ENCODE peak calls at places on chromosomes 3 and 15, in six cellular contexts. D, J, G, K, O and S are unnamed samples.

GRCh38 chr3:146504546-146505197 is 35.3 kb upstream of the PLSCR2 start:
- DNase-seq in O (no peak), D (no peak), J (no peak), G (no peak), K (no peak), S (no peak)

GRCh38 chr3:170622369-170623159 is 36.7 kb upstream of the SLC7A14 start:
- DNase-seq in O (no peak), K (peak; percentile 16), J (peak; percentile 80), G (peak; percentile 99), D (no peak), S (no peak)

GRCh38 chr3:74469713-74470112 is 144.7 kb downstream of the CNTN3 start:
- DNase-seq in J (no peak), K (no peak), G (no peak), O (no peak), D (no peak), S (no peak)

GRCh38 chr3:33360136-33360825 is 79.9 kb downstream of the UBP1 start:
- DNase-seq in G (peak; percentile 79), D (no peak), J (no peak), K (no peak), O (no peak), S (peak; percentile 71)

GRCh38 chr15:92384391-92384790 is 9.3 kb upstream of the ST8SIA2 start:
- DNase-seq in D (no peak), J (no peak), K (no peak), O (no peak), G (no peak), S (no peak)

GRCh38 chr3:151135548-151136337 is 50.3 kb downstream of the MED12L start:
- DNase-seq in K (no peak), J (no peak), O (peak; percentile 57), D (no peak), G (no peak), S (no peak)

GRCh38 chr15:84400820-84401219 is 165.2 kb downstream of the GOLGA6L4 start:
- DNase-seq in D (peak; percentile 13), G (no peak), O (no peak), K (no peak), J (peak; percentile 4), S (no peak)

GRCh38 chr15:42276762-42277161 is 3.5 kb upstream of the TMEM87A start:
- DNase-seq in D (no peak), O (no peak), G (no peak), K (no peak), J (no peak), S (no peak)

GRCh38 chr3:65497846-65498245 is 540.9 kb downstream of the MAGI1 start:
- DNase-seq in D (no peak), K (no peak), O (no peak), J (no peak), G (no peak), S (no peak)

GRCh38 chr15:95918525-95918924 is 412.0 kb upstream of the NR2F2 start:
- DNase-seq in J (no peak), O (no peak), K (no peak), G (no peak), D (no peak), S (no peak)

GRCh38 chr3:78645628-78646310 is 1122.0 kb downstream of the ROBO1 start:
- DNase-seq in D (no peak), J (no peak), K (peak; percentile 22), O (no peak), G (peak; percentile 81), S (peak; percentile 46)

GRCh38 chr3:126936853-126937395 is 46.0 kb upstream of the PLXNA1 start:
- DNase-seq in G (no peak), D (no peak), O (no peak), K (no peak), J (no peak), S (no peak)

GRCh38 chr3:119427669-119428068 is 35.7 kb downstream of the TMEM39A start:
- DNase-seq in J (no peak), K (no peak), D (no peak), G (no peak), O (no peak), S (no peak)

GRCh38 chr3:157914882-157915281 is 191.3 kb downstream of the SHOX2 start:
- DNase-seq in O (no peak), K (no peak), J (no peak), D (no peak), G (no peak), S (no peak)

GRCh38 chr15:44207643-44208042 is 12.6 kb upstream of the FRMD5 start:
- DNase-seq in K (peak; percentile 49), G (peak; percentile 84), J (no peak), D (no peak), O (no peak), S (peak; percentile 46)

GRCh38 chr15:48775556-48775955 is 35.3 kb downstream of the CEP152 start:
- DNase-seq in O (no peak), K (no peak), G (no peak), D (no peak), J (no peak), S (no peak)

GRCh38 chr3:117995795-117996194 is 1038.9 kb downstream of the IGSF11 start:
- DNase-seq in G (peak; percentile 26), D (no peak), K (no peak), J (no peak), O (no peak), S (no peak)

GRCh38 chr3:147618636-147619035 is 209.5 kb downstream of the ZIC1 start:
- DNase-seq in G (no peak), O (no peak), J (no peak), D (no peak), K (no peak), S (no peak)

GRCh38 chr3:32226875-32227500 is 11.5 kb upstream of the CMTM8 start:
- DNase-seq in D (no peak), G (peak; percentile 30), J (no peak), O (no peak), K (no peak), S (peak; percentile 15)

GRCh38 chr15:100043069-100043641 is 298.6 kb downstream of the ADAMTS17 start:
- DNase-seq in K (peak; percentile 67), D (no peak), G (peak; percentile 57), O (no peak), J (no peak), S (peak; percentile 63)

GRCh38 chr3:52256622-52257021 is 11.1 kb downstream of the PPM1M start:
- DNase-seq in O (no peak), K (no peak), D (peak; percentile 43), J (no peak), G (no peak), S (no peak)

GRCh38 chr3:141458937-141459510 is 27.8 kb upstream of the RASA2 start:
- DNase-seq in K (no peak), G (no peak), O (no peak), J (no peak), D (no peak), S (no peak)

GRCh38 chr3:161915283-161915682 is 418.7 kb downstream of the OTOL1 start:
- DNase-seq in K (no peak), D (no peak), O (no peak), J (no peak), G (no peak), S (no peak)

GRCh38 chr3:107644631-107645030 is 121.9 kb downstream of the BBX start:
- DNase-seq in D (no peak), K (no peak), J (no peak), O (no peak), G (peak; percentile 31), S (no peak)

GRCh38 chr3:166195808-166196207 is 358.6 kb upstream of the BCHE start:
- DNase-seq in K (no peak), O (no peak), D (no peak), J (no peak), G (peak; percentile 4), S (peak; percentile 38)

GRCh38 chr15:41969851-41970431 is 2.4 kb downstream of the EHD4 start:
- DNase-seq in D (no peak), O (no peak), J (no peak), K (no peak), G (no peak), S (no peak)

GRCh38 chr3:138479355-138479964 is 45.0 kb downstream of the ESYT3 start:
- DNase-seq in O (no peak), G (peak; percentile 46), K (no peak), D (no peak), J (peak; percentile 70), S (no peak)

GRCh38 chr15:81297580-81298575 is 26.1 kb downstream of the STARD5 start:
- DNase-seq in D (no peak), J (no peak), O (no peak), K (no peak), G (no peak), S (no peak)
- H3K27ac ChIP-seq in D (peak overlapping the region; percentile 29), J (no peak overlapping the region), O (no peak overlapping the region), K (peak overlapping the region; percentile 76), G (no peak overlapping the region), S (no peak overlapping the region)

DNA sequence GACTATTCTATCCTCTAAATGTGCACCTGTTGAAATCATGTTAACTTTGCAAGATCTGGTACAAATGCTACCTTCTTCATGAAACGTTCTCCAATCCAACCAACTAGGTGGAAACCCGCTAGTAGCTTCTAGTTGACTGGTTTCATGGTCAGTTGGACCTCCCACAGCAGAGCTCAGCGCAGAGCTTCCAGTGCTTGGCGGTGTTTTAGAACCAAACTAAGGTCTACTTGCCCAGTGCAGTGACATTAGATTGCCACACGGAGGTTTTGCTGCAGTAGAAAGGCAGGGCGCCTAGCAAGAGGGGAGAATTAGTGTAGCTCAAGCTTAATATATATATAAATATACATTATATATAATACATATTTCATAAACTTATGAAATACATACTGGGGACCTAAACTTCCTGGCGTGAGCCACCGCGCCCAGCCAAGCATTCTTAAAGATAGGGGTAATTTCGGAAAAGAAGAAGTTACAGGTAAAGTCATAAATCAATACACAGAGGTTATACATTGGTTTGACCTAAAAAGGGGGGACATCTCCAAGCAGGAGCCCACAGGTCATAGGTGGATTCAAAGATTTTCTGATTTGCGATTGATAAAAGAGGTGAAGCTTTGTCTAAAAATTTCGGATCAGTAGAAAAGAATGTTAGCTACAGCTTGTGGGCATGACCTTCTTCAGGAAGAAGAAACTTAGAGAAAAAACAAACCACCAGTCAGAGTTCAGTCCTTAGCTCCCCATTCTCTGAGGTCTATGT is 2.0 kb upstream of the OXSR1 start:
- DNase-seq in K (no peak), G (no peak), D (no peak), O (no peak), J (no peak), S (no peak)
- TF ChIP-seq CTCF in K (no peak), G (no peak), D (no peak), O (no peak), J (no peak), S (no peak)

GRCh38 chr3:39529551-39529950 is 62.1 kb downstream of the MOBP start:
- DNase-seq in G (no peak), J (no peak), K (no peak), D (no peak), O (no peak), S (no peak)

GRCh38 chr3:39533226-39533625 is 65.7 kb downstream of the MOBP start:
- DNase-seq in O (no peak), J (no peak), D (no peak), G (no peak), K (no peak), S (no peak)

GRCh38 chr3:39531066-39531465 is 63.6 kb downstream of the MOBP start:
- DNase-seq in D (no peak), G (no peak), J (no peak), O (no peak), K (no peak), S (no peak)

GRCh38 chr3:39532777-39533176 is 65.3 kb downstream of the MOBP start:
- DNase-seq in G (no peak), O (no peak), J (no peak), D (no peak), K (no peak), S (no peak)

GRCh38 chr3:39531681-39532080 is 64.2 kb downstream of the MOBP start:
- DNase-seq in D (no peak), O (no peak), J (no peak), K (no peak), G (peak; percentile 8), S (no peak)
- H3K27ac ChIP-seq in D (no peak overlapping the region), O (no peak overlapping the region), J (no peak overlapping the region), K (no peak overlapping the region), G (no peak overlapping the region), S (no peak overlapping the region)

GRCh38 chr3:20552605-20553275 is 366.7 kb upstream of the SGO1 start:
- DNase-seq in G (no peak), K (no peak), J (no peak), D (no peak), O (no peak), S (no peak)
- TF ChIP-seq CTCF in G (no peak), K (no peak), J (no peak), D (no peak), O (no peak), S (no peak)